ENCODE peak calls at places on chromosome 14, in six cellular contexts. D is uterus, X is A549, A is lower leg skin, C is adrenal gland, Y is sigmoid colon. I is an unnamed sample.

GRCh38 chr14:68680541-68681051 is 112.3 kb downstream of the ZFP36L1 start:
- DNase-seq in D (no peak), X (no peak), A (no peak), C (no peak), Y (peak; percentile 73), I (no peak)

GRCh38 chr14:58637391-58638230 is at the start of gene DACT1:
- DNase-seq in D (peak; percentile 79), X (peak; percentile 16), A (peak; percentile 89), C (peak; percentile 43), Y (peak; percentile 84), I (peak; percentile 35)

GRCh38 chr14:95547626-95548327 is 12.9 kb downstream of the GLRX5 start:
- DNase-seq in D (no peak), X (no peak), A (peak; percentile 64), C (no peak), Y (no peak), I (no peak)

GRCh38 chr14:33386771-33387170 is 448.1 kb downstream of the NPAS3 start:
- DNase-seq in D (no peak), X (no peak), A (no peak), C (no peak), Y (no peak), I (no peak)

GRCh38 chr14:51596473-51596870 is 55.2 kb upstream of the FRMD6 start:
- DNase-seq in D (no peak), X (no peak), A (no peak), C (no peak), Y (no peak), I (no peak)

GRCh38 chr14:68476212-68476964 is 316.5 kb downstream of the ZFP36L1 start:
- DNase-seq in D (peak; percentile 78), X (no peak), A (peak; percentile 89), C (no peak), Y (peak; percentile 89), I (no peak)

GRCh38 chr14:54152351-54152750 is 195.7 kb upstream of the BMP4 start:
- DNase-seq in D (no peak), X (no peak), A (no peak), C (no peak), Y (no peak), I (no peak)

GRCh38 chr14:96062506-96062905 is 23.3 kb downstream of the C14orf132 start:
- DNase-seq in D (no peak), X (no peak), A (peak; percentile 61), C (no peak), Y (no peak), I (no peak)

GRCh38 chr14:22850944-22851790 is 14.8 kb downstream of the MMP14 start:
- DNase-seq in D (peak; percentile 94), X (no peak), A (peak; percentile 98), C (peak; percentile 82), Y (peak; percentile 98), I (no peak)

GRCh38 chr14:105492051-105492965 is 1.3 kb downstream of the TEDC1 start:
- DNase-seq in D (peak; percentile 38), X (no peak), A (peak; percentile 90), C (peak; percentile 24), Y (peak; percentile 77), I (no peak)

GRCh38 chr14:52369305-52369781 is 55.2 kb downstream of the PTGER2 start:
- DNase-seq in D (no peak), X (no peak), A (no peak), C (no peak), Y (no peak), I (no peak)

GRCh38 chr14:53375573-53375972 is 222.4 kb upstream of the DDHD1 start:
- DNase-seq in D (no peak), X (no peak), A (no peak), C (no peak), Y (no peak), I (no peak)

GRCh38 chr14:44795725-44796124 is 166.0 kb downstream of the KLHL28 start:
- DNase-seq in D (no peak), X (no peak), A (no peak), C (no peak), Y (no peak), I (no peak)

GRCh38 chr14:96098309-96098998 is 59.3 kb downstream of the C14orf132 start:
- DNase-seq in D (no peak), X (peak; percentile 75), A (peak; percentile 84), C (no peak), Y (no peak), I (no peak)

GRCh38 chr14:77542349-77543239 is 44.0 kb upstream of the ISM2 start:
- DNase-seq in D (no peak), X (no peak), A (no peak), C (no peak), Y (no peak), I (no peak)

GRCh38 chr14:22761734-22762133 is 4.8 kb upstream of the OXA1L start:
- DNase-seq in D (no peak), X (no peak), A (no peak), C (no peak), Y (no peak), I (no peak)

GRCh38 chr14:69625299-69626131 is 14.1 kb downstream of the SUSD6 start:
- DNase-seq in D (peak; percentile 25), X (no peak), A (peak; percentile 92), C (peak; percentile 56), Y (peak; percentile 82), I (no peak)

GRCh38 chr14:105475916-105476845 is 1.6 kb downstream of the CRIP2 start:
- DNase-seq in D (peak; percentile 52), X (no peak), A (peak; percentile 90), C (no peak), Y (no peak), I (no peak)

GRCh38 chr14:99599440-99599839 is 4.6 kb downstream of the CCDC85C start:
- DNase-seq in D (no peak), X (no peak), A (no peak), C (no peak), Y (no peak), I (no peak)

GRCh38 chr14:81385824-81386223 is 14.3 kb downstream of the STON2 start:
- DNase-seq in D (no peak), X (no peak), A (no peak), C (no peak), Y (no peak), I (no peak)

GRCh38 chr14:61304678-61305077 is 16.7 kb upstream of the PRKCH start:
- DNase-seq in D (no peak), X (no peak), A (no peak), C (no peak), Y (no peak), I (no peak)

GRCh38 chr14:61308198-61308597 is 13.2 kb upstream of the PRKCH start:
- DNase-seq in D (no peak), X (no peak), A (no peak), C (no peak), Y (no peak), I (no peak)
- TF ChIP-seq POLR2A in D (no peak), X (no peak), A (no peak), C (no peak), Y (no peak), I (no peak)

DNA sequence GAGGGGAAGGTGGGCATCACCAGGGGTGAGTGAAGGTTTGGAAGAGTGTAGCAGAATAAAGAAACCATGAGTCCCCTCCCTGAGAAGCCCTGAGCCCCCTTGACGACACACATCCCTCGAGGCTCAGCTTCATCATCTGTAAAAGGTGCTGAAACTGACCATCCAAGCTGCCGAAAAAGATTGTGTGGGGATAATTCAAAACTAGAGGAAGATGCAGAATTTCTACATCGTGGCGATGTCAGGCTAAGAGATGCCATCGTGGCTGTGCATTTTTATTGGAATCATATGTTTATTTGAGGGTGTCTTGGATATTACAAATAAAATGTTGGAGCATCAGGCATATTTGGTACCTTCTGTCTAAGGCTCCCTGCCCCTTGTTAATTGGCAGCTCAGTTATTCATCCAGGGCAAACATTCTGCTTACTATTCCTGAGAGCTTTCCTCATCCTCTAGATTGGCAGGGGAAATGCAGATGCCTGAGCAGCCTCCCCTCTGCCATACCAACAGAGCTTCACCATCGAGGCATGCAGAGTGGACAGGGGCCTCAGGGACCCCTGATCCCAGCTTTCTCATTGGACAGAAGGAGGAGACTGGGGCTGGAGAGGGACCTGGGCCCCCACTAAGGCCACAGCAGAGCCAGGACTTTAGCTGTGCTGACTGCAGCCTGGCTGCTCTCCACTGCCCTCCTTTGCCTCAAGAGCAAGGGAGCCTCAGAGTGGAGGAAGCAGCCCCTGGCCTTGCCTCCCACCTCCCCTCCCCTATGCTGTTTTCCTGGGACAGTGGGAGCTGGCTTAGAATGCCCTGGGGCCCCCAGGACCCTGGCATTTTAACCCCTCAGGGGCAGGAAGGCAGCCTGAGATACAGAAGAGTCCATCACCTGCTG is 7.0 kb downstream of the SERPINA1 start:
- DNase-seq in D (no peak), X (no peak), A (peak; percentile 53), C (no peak), Y (peak; percentile 22), I (no peak)
- TF ChIP-seq POLR2A in D (no peak), X (no peak), A (no peak), C (no peak), Y (no peak), I (no peak)

GRCh38 chr14:88392609-88393008 is 7.2 kb downstream of the SPATA7 start:
- DNase-seq in D (no peak), X (no peak), A (no peak), C (no peak), Y (no peak), I (no peak)
- TF ChIP-seq POLR2A in D (no peak), X (no peak), A (no peak), C (no peak), Y (no peak), I (no peak)

DNA sequence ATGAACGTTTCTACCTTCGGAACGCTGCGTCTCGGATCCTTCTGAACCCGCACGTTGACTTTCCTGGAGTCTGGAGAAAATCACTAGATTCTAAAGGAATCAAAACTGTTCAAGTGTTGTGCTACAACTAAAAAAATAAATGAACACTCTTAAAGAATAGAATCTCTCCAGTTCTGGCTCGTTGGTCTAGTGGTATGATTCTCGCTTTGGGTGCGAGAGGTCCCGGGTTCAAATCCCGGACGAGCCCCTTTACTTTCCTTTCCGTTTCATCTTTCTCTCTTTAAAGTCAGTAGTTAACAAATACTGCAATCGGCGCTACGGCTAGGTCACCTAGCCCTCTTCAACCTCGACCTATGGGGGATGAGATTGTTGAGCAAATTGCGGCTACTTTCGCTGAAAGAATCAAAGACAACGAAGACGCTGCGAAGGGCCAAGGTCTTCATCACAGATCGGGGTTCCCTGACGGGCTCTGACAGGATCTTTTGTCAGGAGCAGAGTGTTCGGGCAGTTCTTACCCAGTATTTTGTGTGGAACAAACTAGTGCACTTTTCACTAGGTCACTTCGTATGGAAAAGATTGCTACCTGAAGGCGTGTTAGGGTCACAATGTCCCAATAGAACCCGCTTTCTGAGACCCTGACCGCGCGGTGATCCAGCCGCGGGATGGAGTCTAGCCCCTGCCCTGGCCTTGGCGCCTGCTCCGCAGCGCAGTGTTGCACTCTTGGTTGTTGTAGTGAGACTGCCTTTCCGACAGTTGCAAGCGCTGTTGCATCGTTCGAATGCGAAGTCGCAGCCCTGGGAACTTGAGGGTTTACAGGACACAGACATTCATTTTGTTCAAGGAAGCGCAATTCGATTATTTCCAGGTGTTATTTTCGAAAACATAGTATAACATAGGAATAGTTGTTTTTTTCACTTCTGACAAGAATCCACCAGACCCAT is 8.4 kb downstream of the OR6S1 start:
- DNase-seq in D (peak; percentile 73), X (peak; percentile 97), A (no peak), C (no peak), Y (peak; percentile 75), I (peak; percentile 65)
- TF ChIP-seq POLR2A in D (no peak), X (no peak), A (no peak), C (no peak), Y (no peak), I (no peak)

I was measured in GM12891.